ENCODE peak calls at places on chromosomes 3 and 15, in nine cellular contexts. E is GM12878, W is stomach, R is ovary, D is SK-N-SH, U is transverse colon, O is K562, X is suprapubic skin, K is tibial nerve. Q is an unnamed sample.

GRCh38 chr3:74127261-74127660 is 487.2 kb downstream of the CNTN3 start:
- DNase-seq in E (no peak), W (no peak), R (no peak), D (no peak), U (no peak), O (no peak), X (no peak), K (no peak), Q (no peak)

GRCh38 chr3:159488657-159489056 is 500.0 kb upstream of the IL12A start:
- DNase-seq in E (no peak), W (no peak), R (no peak), D (peak; percentile 34), U (no peak), O (no peak), X (no peak), K (no peak), Q (no peak)

GRCh38 chr3:43287514-43287913 is 1.2 kb downstream of the SNRK start:
- DNase-seq in E (no peak), W (no peak), R (no peak), D (no peak), U (no peak), O (no peak), X (no peak), K (no peak), Q (no peak)

GRCh38 chr3:185763347-185764010 is 61.4 kb downstream of the IGF2BP2 start:
- DNase-seq in E (no peak), W (no peak), R (no peak), D (no peak), U (no peak), O (no peak), X (no peak), K (no peak), Q (no peak)

GRCh38 chr15:35136552-35136951 is 51.5 kb upstream of the NANOGP8 start:
- DNase-seq in E (peak; percentile 94), W (no peak), R (no peak), D (no peak), U (no peak), O (no peak), X (no peak), K (no peak), Q (no peak)

GRCh38 chr15:53196235-53196634 is 406.1 kb upstream of the ONECUT1 start:
- DNase-seq in E (no peak), W (no peak), R (no peak), D (no peak), U (no peak), O (no peak), X (no peak), K (no peak), Q (no peak)

GRCh38 chr15:52660192-52660591 is 19.0 kb downstream of the ATOSA start:
- DNase-seq in E (no peak), W (no peak), R (no peak), D (no peak), U (no peak), O (no peak), X (no peak), K (no peak), Q (no peak)

GRCh38 chr3:150747909-150748568 is 14.9 kb downstream of the SIAH2 start:
- DNase-seq in E (no peak), W (no peak), R (no peak), D (peak; percentile 20), U (no peak), O (no peak), X (no peak), K (no peak), Q (no peak)

GRCh38 chr15:64843996-64844395 is 2.3 kb downstream of the PLEKHO2 start:
- DNase-seq in E (no peak), W (no peak), R (no peak), D (no peak), U (no peak), O (no peak), X (no peak), K (no peak), Q (peak; percentile 65)

GRCh38 chr15:81317642-81318017 is 6.3 kb downstream of the STARD5 start:
- DNase-seq in E (no peak), W (no peak), R (no peak), D (no peak), U (no peak), O (no peak), X (no peak), K (no peak), Q (no peak)

GRCh38 chr15:77527831-77528231 is 104.9 kb downstream of the LINGO1 start:
- DNase-seq in E (no peak), W (no peak), R (peak; percentile 32), D (no peak), U (no peak), O (no peak), X (no peak), K (no peak), Q (peak; percentile 50)

GRCh38 chr3:52819936-52820335 is 10.5 kb downstream of the ITIH4 start:
- DNase-seq in E (no peak), W (no peak), R (no peak), D (no peak), U (no peak), O (no peak), X (no peak), K (no peak), Q (no peak)

GRCh38 chr3:154842546-154842945 is 237.6 kb upstream of the MME start:
- DNase-seq in E (no peak), W (no peak), R (no peak), D (no peak), U (no peak), O (no peak), X (no peak), K (no peak), Q (no peak)

GRCh38 chr15:71532994-71533393 is 277.4 kb upstream of the NR2E3 start:
- DNase-seq in E (no peak), W (no peak), R (no peak), D (peak; percentile 31), U (no peak), O (peak; percentile 63), X (no peak), K (no peak), Q (no peak)

GRCh38 chr3:46921871-46922271 is 44.4 kb downstream of the PTH1R start:
- DNase-seq in E (no peak), W (no peak), R (no peak), D (no peak), U (peak; percentile 5), O (no peak), X (no peak), K (no peak), Q (peak; percentile 45)

GRCh38 chr3:192514081-192514753 is 213.1 kb downstream of the FGF12 start:
- DNase-seq in E (no peak), W (no peak), R (no peak), D (peak; percentile 12), U (no peak), O (peak; percentile 11), X (no peak), K (no peak), Q (no peak)

GRCh38 chr3:9902372-9903237 is at the start of gene IL17RE:
- DNase-seq in E (no peak), W (peak; percentile 80), R (no peak), D (no peak), U (peak; percentile 82), O (peak; percentile 63), X (no peak), K (no peak), Q (no peak)
- TF ChIP-seq EP300 in E (no peak), W (no peak), R (no peak), D (no peak), U (no peak), O (no peak), X (no peak), K (no peak), Q (no peak)

GRCh38 chr15:74270155-74270554 is 34.0 kb downstream of the CCDC33 start:
- DNase-seq in E (no peak), W (no peak), R (no peak), D (no peak), U (no peak), O (no peak), X (no peak), K (no peak), Q (no peak)

GRCh38 chr15:74269362-74270035 is 33.4 kb downstream of the CCDC33 start:
- DNase-seq in E (no peak), W (no peak), R (no peak), D (no peak), U (peak; percentile 12), O (no peak), X (no peak), K (no peak), Q (no peak)

GRCh38 chr15:74272812-74273211 is 36.7 kb downstream of the CCDC33 start:
- DNase-seq in E (no peak), W (no peak), R (no peak), D (no peak), U (no peak), O (no peak), X (no peak), K (no peak), Q (no peak)

GRCh38 chr15:74274485-74275038 is 38.4 kb downstream of the CCDC33 start:
- DNase-seq in E (no peak), W (no peak), R (no peak), D (no peak), U (no peak), O (no peak), X (no peak), K (no peak), Q (no peak)

GRCh38 chr15:74270854-74271520 is 34.9 kb downstream of the CCDC33 start:
- DNase-seq in E (no peak), W (no peak), R (no peak), D (no peak), U (no peak), O (no peak), X (no peak), K (no peak), Q (no peak)
- H3K27me3 ChIP-seq in E (peaks cover 4% of the 10 kb centered on the region), W (no peaks in the 10 kb centered on the region), R (no peaks in the 10 kb centered on the region), D (peaks cover 7% of the 10 kb centered on the region), U (peaks cover 10% of the 10 kb centered on the region), O (peaks cover 45% of the 10 kb centered on the region), X (peaks cover 60% of the 10 kb centered on the region), K (no peaks in the 10 kb centered on the region), Q (peaks cover 40% of the 10 kb centered on the region)

GRCh38 chr3:51681453-51681852 is 10.4 kb downstream of the TEX264 start:
- DNase-seq in E (no peak), W (peak; percentile 34), R (no peak), D (no peak), U (peak; percentile 64), O (no peak), X (no peak), K (no peak), Q (no peak)
- TF ChIP-seq EP300 in E (no peak), W (no peak), R (no peak), D (no peak), U (no peak), O (no peak), X (no peak), K (no peak), Q (no peak)

DNA sequence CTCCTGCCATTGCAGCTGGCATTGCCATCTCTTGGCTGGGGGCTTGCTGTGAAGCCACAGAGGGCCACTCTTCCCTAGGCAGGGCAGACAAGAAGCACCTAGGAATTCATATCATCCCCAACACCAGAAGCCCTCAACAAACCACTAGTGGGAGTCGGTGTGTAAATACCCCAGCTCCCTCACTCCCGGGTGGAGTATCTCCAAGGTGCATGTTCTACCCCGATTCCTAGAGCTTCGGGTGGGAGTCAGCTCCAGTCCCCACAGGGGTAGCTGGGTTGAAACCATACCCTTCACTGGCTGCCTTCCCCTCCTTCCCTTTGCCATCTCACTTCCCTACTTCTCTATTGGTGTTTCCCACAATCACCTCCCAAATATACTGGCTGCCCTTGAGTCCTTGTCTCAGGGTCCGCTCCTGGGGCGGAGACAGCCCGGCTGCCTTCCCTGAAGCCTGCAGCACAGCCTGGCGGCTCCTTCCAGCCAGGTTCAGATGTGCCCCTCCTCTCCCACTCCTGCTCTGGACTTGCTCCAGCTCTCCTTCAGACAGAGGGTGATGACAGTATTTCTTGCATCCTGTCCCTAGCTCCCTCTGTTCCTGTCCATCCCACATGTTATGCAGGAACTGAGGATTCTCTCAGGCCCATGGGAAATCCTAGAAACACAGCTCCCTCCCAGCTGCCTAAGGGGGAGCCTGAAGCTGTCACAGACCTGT is 33.3 kb downstream of the FAM3D start:
- DNase-seq in E (no peak), W (no peak), R (no peak), D (peak; percentile 30), U (no peak), O (no peak), X (no peak), K (no peak), Q (no peak)
- H3K27me3 ChIP-seq in E (peaks cover 2% of the 10 kb centered on the region), W (no peaks in the 10 kb centered on the region), R (no peaks in the 10 kb centered on the region), D (no peaks in the 10 kb centered on the region), U (no peaks in the 10 kb centered on the region), O (peaks cover 32% of the 10 kb centered on the region), X (peaks cover 5% of the 10 kb centered on the region), K (no peaks in the 10 kb centered on the region), Q (no peaks in the 10 kb centered on the region)